ENCODE peak calls at places on chromosomes 6 and 20, in six cellular contexts. One of them, this sample, is unnamed.

GRCh38 chr6:43575105-43575771 is 600 bp downstream of the XPO5 start:
- DNase-seq in HepG2: peak; percentile 40
- DNase-seq in K562: peak; percentile 66
- DNase-seq in A549: no peak
- DNase-seq in GM12878: no peak
- DNase-seq in IMR-90: peak; percentile 9
- DNase-seq in this sample: peak; percentile 61

GRCh38 chr6:93105017-93105416 is 314.3 kb downstream of the EPHA7 start:
- DNase-seq in HepG2: no peak
- DNase-seq in A549: no peak
- DNase-seq in GM12878: no peak
- DNase-seq in IMR-90: peak; percentile 60
- DNase-seq in K562: no peak
- DNase-seq in this sample: peak; percentile 21

GRCh38 chr6:96059586-96059985 is 43.8 kb downstream of the FUT9 start:
- DNase-seq in GM12878: no peak
- DNase-seq in K562: no peak
- DNase-seq in IMR-90: no peak
- DNase-seq in A549: no peak
- DNase-seq in HepG2: no peak
- DNase-seq in this sample: no peak

GRCh38 chr20:6768228-6769185 is 1.0 kb downstream of the BMP2 start:
- DNase-seq in IMR-90: peak; percentile 4
- DNase-seq in GM12878: no peak
- DNase-seq in HepG2: no peak
- DNase-seq in K562: no peak
- DNase-seq in A549: peak; percentile 15
- DNase-seq in this sample: no peak

GRCh38 chr6:107822154-107823046 is 1.7 kb downstream of the SCML4 start:
- DNase-seq in HepG2: no peak
- DNase-seq in K562: no peak
- DNase-seq in A549: no peak
- DNase-seq in IMR-90: no peak
- DNase-seq in GM12878: peak; percentile 21
- DNase-seq in this sample: no peak

GRCh38 chr20:52190437-52191131 is 995 bp downstream of the ZFP64 start:
- DNase-seq in IMR-90: peak; percentile 11
- DNase-seq in A549: peak; percentile 46
- DNase-seq in GM12878: no peak
- DNase-seq in HepG2: peak; percentile 57
- DNase-seq in K562: peak; percentile 67
- DNase-seq in this sample: peak; percentile 53

GRCh38 chr20:57476073-57476526 is 48.8 kb downstream of the CTCFL start:
- DNase-seq in A549: no peak
- DNase-seq in GM12878: peak; percentile 67
- DNase-seq in IMR-90: no peak
- DNase-seq in K562: no peak
- DNase-seq in HepG2: no peak
- DNase-seq in this sample: no peak

GRCh38 chr20:19915111-19915798 is 101.9 kb upstream of the NAA20 start:
- DNase-seq in HepG2: no peak
- DNase-seq in IMR-90: no peak
- DNase-seq in A549: no peak
- DNase-seq in K562: no peak
- DNase-seq in GM12878: no peak
- DNase-seq in this sample: no peak

GRCh38 chr6:111482959-111483735 is at the start of gene REV3L:
- DNase-seq in IMR-90: peak; percentile 84
- DNase-seq in HepG2: peak; percentile 90
- DNase-seq in K562: peak; percentile 93
- DNase-seq in GM12878: peak; percentile 61
- DNase-seq in A549: peak; percentile 90
- DNase-seq in this sample: peak; percentile 85

GRCh38 chr20:14712302-14712739 is 374.9 kb upstream of the FLRT3 start:
- DNase-seq in A549: peak; percentile 90
- DNase-seq in K562: no peak
- DNase-seq in IMR-90: peak; percentile 67
- DNase-seq in GM12878: no peak
- DNase-seq in HepG2: no peak
- DNase-seq in this sample: no peak

GRCh38 chr6:72653032-72653431 is 31.2 kb downstream of the KCNQ5 start:
- DNase-seq in IMR-90: no peak
- DNase-seq in K562: no peak
- DNase-seq in A549: no peak
- DNase-seq in HepG2: no peak
- DNase-seq in GM12878: no peak
- DNase-seq in this sample: no peak

GRCh38 chr20:44517454-44517853 is 4.4 kb downstream of the SERINC3 start:
- DNase-seq in K562: no peak
- DNase-seq in HepG2: no peak
- DNase-seq in GM12878: no peak
- DNase-seq in IMR-90: no peak
- DNase-seq in A549: no peak
- DNase-seq in this sample: no peak

GRCh38 chr6:31528307-31528777 is 420 bp upstream of the MCCD1 start:
- DNase-seq in A549: no peak
- DNase-seq in GM12878: no peak
- DNase-seq in HepG2: peak; percentile 54
- DNase-seq in K562: peak; percentile 47
- DNase-seq in IMR-90: no peak
- DNase-seq in this sample: no peak

GRCh38 chr6:84421031-84421430 is 193.6 kb upstream of the CEP162 start:
- DNase-seq in K562: no peak
- DNase-seq in HepG2: no peak
- DNase-seq in IMR-90: no peak
- DNase-seq in GM12878: no peak
- DNase-seq in A549: no peak
- DNase-seq in this sample: no peak

GRCh38 chr6:13892007-13892640 is 32.6 kb upstream of the RNF182 start:
- DNase-seq in IMR-90: no peak
- DNase-seq in GM12878: no peak
- DNase-seq in A549: no peak
- DNase-seq in HepG2: no peak
- DNase-seq in K562: no peak
- DNase-seq in this sample: no peak

GRCh38 chr6:104639671-104640070 is 220.0 kb downstream of the HACE1 start:
- DNase-seq in GM12878: peak; percentile 21
- DNase-seq in HepG2: no peak
- DNase-seq in K562: no peak
- DNase-seq in A549: no peak
- DNase-seq in IMR-90: peak; percentile 43
- DNase-seq in this sample: no peak

GRCh38 chr20:24989162-24989561 is 3.4 kb downstream of the APMAP start:
- DNase-seq in K562: no peak
- DNase-seq in HepG2: no peak
- DNase-seq in GM12878: no peak
- DNase-seq in IMR-90: no peak
- DNase-seq in A549: no peak
- DNase-seq in this sample: no peak

GRCh38 chr6:27208042-27208441 is 39.5 kb upstream of the PRSS16 start:
- DNase-seq in A549: no peak
- DNase-seq in K562: no peak
- DNase-seq in IMR-90: no peak
- DNase-seq in GM12878: no peak
- DNase-seq in HepG2: no peak
- DNase-seq in this sample: no peak

GRCh38 chr6:133526436-133526835 is 285.3 kb downstream of the EYA4 start:
- DNase-seq in GM12878: no peak
- DNase-seq in IMR-90: no peak
- DNase-seq in K562: no peak
- DNase-seq in A549: no peak
- DNase-seq in HepG2: no peak
- DNase-seq in this sample: no peak

GRCh38 chr6:44263357-44264100 is 1.8 kb downstream of the NFKBIE start:
- DNase-seq in GM12878: no peak
- DNase-seq in K562: peak; percentile 39
- DNase-seq in HepG2: no peak
- DNase-seq in IMR-90: peak; percentile 55
- DNase-seq in A549: peak; percentile 24
- DNase-seq in this sample: no peak

GRCh38 chr6:20319520-20320357 is 81.9 kb upstream of the E2F3 start:
- DNase-seq in IMR-90: no peak
- DNase-seq in K562: no peak
- DNase-seq in GM12878: peak; percentile 98
- DNase-seq in A549: no peak
- DNase-seq in HepG2: no peak
- DNase-seq in this sample: no peak

GRCh38 chr6:54614499-54615195 is 231.9 kb upstream of the FAM83B start:
- DNase-seq in HepG2: no peak
- DNase-seq in IMR-90: no peak
- DNase-seq in K562: no peak
- DNase-seq in GM12878: no peak
- DNase-seq in A549: no peak
- DNase-seq in this sample: no peak

GRCh38 chr6:24122139-24122538 is 3.9 kb upstream of the NRSN1 start:
- DNase-seq in HepG2: no peak
- DNase-seq in A549: no peak
- DNase-seq in K562: no peak
- DNase-seq in GM12878: no peak
- DNase-seq in IMR-90: no peak
- DNase-seq in this sample: no peak

GRCh38 chr20:58877374-58878360 is 25.2 kb downstream of the GNAS start:
- DNase-seq in A549: no peak
- DNase-seq in HepG2: no peak
- DNase-seq in K562: no peak
- DNase-seq in GM12878: no peak
- DNase-seq in IMR-90: no peak
- DNase-seq in this sample: no peak

GRCh38 chr6:88520445-88520844 is 354.3 kb upstream of the CNR1 start:
- DNase-seq in GM12878: no peak
- DNase-seq in IMR-90: no peak
- DNase-seq in HepG2: no peak
- DNase-seq in A549: no peak
- DNase-seq in K562: no peak
- DNase-seq in this sample: no peak

GRCh38 chr6:29011276-29011734 is 6.2 kb upstream of the ZNF311 start:
- DNase-seq in HepG2: no peak
- DNase-seq in IMR-90: peak; percentile 51
- DNase-seq in A549: peak; percentile 35
- DNase-seq in K562: peak; percentile 91
- DNase-seq in GM12878: no peak
- DNase-seq in this sample: no peak

DNA sequence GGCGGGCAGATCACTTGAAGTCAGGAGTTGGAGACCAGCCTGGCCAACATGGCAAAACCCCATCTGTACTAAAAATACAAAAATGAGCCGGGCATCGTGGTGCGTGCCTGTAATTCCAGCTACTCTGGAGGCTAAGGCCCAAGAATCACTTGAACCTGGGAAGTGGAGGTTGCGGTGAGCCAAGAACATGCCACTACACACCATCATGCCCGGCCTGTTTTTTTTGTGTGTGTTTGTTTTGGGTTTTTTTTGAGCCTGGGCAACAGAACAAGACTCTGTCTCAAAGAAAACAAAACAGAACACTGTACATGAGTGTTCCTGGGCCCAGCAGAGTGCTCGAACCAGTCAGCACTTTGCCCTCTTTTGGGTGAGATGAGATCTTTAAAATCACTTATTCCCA is 159.1 kb downstream of the MTHFD1L start:
- DNase-seq in HepG2: no peak
- DNase-seq in GM12878: no peak
- DNase-seq in IMR-90: no peak
- DNase-seq in A549: no peak
- DNase-seq in K562: no peak
- DNase-seq in this sample: no peak
- TF ChIP-seq BHLHE40 in HepG2: no peak
- TF ChIP-seq BHLHE40 in GM12878: no peak
- TF ChIP-seq BHLHE40 in IMR-90: no peak
- TF ChIP-seq BHLHE40 in A549: no peak
- TF ChIP-seq BHLHE40 in K562: no peak
- TF ChIP-seq BHLHE40 in this sample: no peak

GRCh38 chr6:30356519-30356918 is 11.6 kb downstream of the RPP21 start:
- DNase-seq in GM12878: no peak
- DNase-seq in K562: no peak
- DNase-seq in IMR-90: no peak
- DNase-seq in A549: no peak
- DNase-seq in HepG2: no peak
- DNase-seq in this sample: no peak
- TF ChIP-seq BHLHE40 in GM12878: no peak
- TF ChIP-seq BHLHE40 in K562: no peak
- TF ChIP-seq BHLHE40 in IMR-90: no peak
- TF ChIP-seq BHLHE40 in A549: no peak
- TF ChIP-seq BHLHE40 in HepG2: no peak
- TF ChIP-seq BHLHE40 in this sample: no peak

DNA sequence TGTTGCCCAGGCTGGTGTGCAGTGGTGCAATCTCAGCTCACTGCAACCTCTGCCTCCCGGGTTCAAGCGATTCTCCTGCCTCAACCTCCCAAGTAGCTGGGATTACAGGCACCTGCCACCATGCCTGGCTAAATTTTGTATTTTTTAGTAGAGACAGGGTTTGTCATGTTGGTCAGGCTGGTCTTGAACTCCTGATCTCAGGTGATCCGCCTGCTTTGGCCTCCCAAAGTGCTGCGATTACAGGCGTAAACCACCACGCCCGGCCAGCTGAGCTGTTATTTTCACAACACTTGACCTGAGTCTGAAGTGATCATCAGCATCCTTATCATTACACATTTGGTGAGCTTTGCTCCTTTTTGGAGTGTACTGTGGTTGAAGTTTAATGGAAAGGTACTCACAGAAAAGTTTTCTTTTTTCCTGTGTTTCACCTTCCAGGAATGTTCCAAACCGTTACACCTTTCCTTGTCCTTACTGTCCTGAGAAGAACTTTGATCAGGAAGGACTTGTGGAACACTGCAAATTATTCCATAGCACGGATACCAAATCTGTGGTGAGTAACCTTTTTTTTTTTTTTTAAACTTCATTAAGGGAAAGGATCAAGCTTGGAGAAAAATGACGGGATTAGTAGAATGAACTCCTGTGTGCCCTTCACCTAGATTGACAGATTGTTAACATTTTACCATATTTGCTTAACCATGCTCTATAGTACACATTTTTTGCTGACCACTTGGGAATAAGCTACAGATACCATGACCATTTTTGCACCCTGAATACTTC is 9.7 kb downstream of the RNF114 start:
- DNase-seq in IMR-90: no peak
- DNase-seq in GM12878: no peak
- DNase-seq in A549: no peak
- DNase-seq in HepG2: peak; percentile 64
- DNase-seq in K562: no peak
- DNase-seq in this sample: no peak
- TF ChIP-seq BHLHE40 in IMR-90: no peak
- TF ChIP-seq BHLHE40 in GM12878: no peak
- TF ChIP-seq BHLHE40 in A549: no peak
- TF ChIP-seq BHLHE40 in HepG2: no peak
- TF ChIP-seq BHLHE40 in K562: no peak
- TF ChIP-seq BHLHE40 in this sample: no peak

DNA sequence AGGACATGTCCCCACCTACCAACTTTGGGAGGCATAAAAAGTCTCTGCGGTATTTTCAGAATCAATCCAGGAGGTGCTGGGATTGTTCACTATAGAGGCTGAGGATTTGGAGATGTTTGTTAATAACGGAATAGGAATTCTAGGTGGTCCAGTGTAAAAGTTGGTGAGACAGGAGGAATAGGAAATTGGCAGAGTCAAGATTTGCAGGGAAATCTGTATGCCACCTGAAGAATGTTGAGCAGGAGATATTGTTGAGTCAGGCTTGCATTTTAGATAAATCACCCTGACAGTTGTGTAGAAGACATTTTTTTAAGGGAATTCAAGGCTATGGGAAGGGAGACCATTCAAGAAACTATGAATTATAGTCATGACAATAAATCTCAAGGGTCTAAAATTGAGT is 124.8 kb downstream of the COL12A1 start:
- DNase-seq in HepG2: no peak
- DNase-seq in K562: no peak
- DNase-seq in A549: no peak
- DNase-seq in IMR-90: no peak
- DNase-seq in GM12878: no peak
- DNase-seq in this sample: no peak
- TF ChIP-seq BHLHE40 in HepG2: no peak
- TF ChIP-seq BHLHE40 in K562: no peak
- TF ChIP-seq BHLHE40 in A549: no peak
- TF ChIP-seq BHLHE40 in IMR-90: no peak
- TF ChIP-seq BHLHE40 in GM12878: no peak
- TF ChIP-seq BHLHE40 in this sample: no peak

This sample was measured in HEK293T.